ENCODE peak calls at places on chromosomes 12 and 14, in four cellular contexts. W, Z, V and Q are unnamed samples.
A peak's percentile ranks its signal among the peaks of the same experiment; 100 is the strongest.

GRCh38 chr12:50764861-50765324 is 992 bp downstream of the ATF1 start:
- DNase-seq in V (peak; percentile 49), W (no peak), Z (no peak), Q (peak; percentile 49)

GRCh38 chr12:53870122-53870521 is 68.5 kb upstream of the HOXC13 start:
- DNase-seq in V (no peak), W (no peak), Z (no peak), Q (no peak)

GRCh38 chr12:56377310-56377988 is 14.8 kb upstream of the APOF start:
- DNase-seq in Z (no peak), V (peak; percentile 89), W (no peak), Q (no peak)

GRCh38 chr14:31268216-31268615 is 60.6 kb upstream of the HECTD1 start:
- DNase-seq in W (no peak), V (no peak), Z (no peak), Q (no peak)

GRCh38 chr12:70598467-70599194 is 38.6 kb downstream of the PTPRB start:
- DNase-seq in Z (no peak), V (peak; percentile 31), W (no peak), Q (no peak)

GRCh38 chr12:14833952-14834351 is 9.4 kb downstream of the ART4 start:
- DNase-seq in W (no peak), V (no peak), Z (no peak), Q (no peak)

GRCh38 chr14:89616425-89617141 is 199.6 kb upstream of the FOXN3 start:
- DNase-seq in Z (no peak), W (peak; percentile 44), V (no peak), Q (no peak)

GRCh38 chr14:94769413-94770250 is at the start of gene GSC:
- DNase-seq in V (no peak), Z (no peak), W (no peak), Q (peak; percentile 4)

GRCh38 chr12:11497995-11498394 is 102.6 kb upstream of the PRB2 start:
- DNase-seq in V (no peak), W (peak; percentile 37), Z (peak; percentile 46), Q (no peak)

GRCh38 chr14:83071888-83072501 is 1538.3 kb upstream of the SEL1L start:
- DNase-seq in W (no peak), Z (peak; percentile 11), V (no peak), Q (no peak)

GRCh38 chr12:71795901-71796300 is 41.2 kb downstream of the RAB21 start:
- DNase-seq in Z (no peak), V (no peak), W (no peak), Q (no peak)

GRCh38 chr12:132593938-132594358 is 16.4 kb downstream of the LRCOL1 start:
- DNase-seq in W (no peak), Z (no peak), V (peak; percentile 96), Q (peak; percentile 26)

GRCh38 chr14:32421781-32422180 is 92.7 kb downstream of the AKAP6 start:
- DNase-seq in V (no peak), W (no peak), Z (no peak), Q (no peak)

GRCh38 chr14:71621966-71622365 is 310.3 kb upstream of the RGS6 start:
- DNase-seq in W (no peak), Z (no peak), V (no peak), Q (no peak)

GRCh38 chr12:123139926-123140674 is 10.8 kb downstream of the PITPNM2 start:
- DNase-seq in V (peak; percentile 38), W (no peak), Z (no peak), Q (no peak)

GRCh38 chr14:47227051-47227600 is 448.3 kb downstream of the MDGA2 start:
- DNase-seq in W (no peak), V (no peak), Z (no peak), Q (no peak)

GRCh38 chr12:71694099-71694820 is 8.4 kb downstream of the TMEM19 start:
- DNase-seq in V (no peak), Z (peak; percentile 79), W (no peak), Q (no peak)

DNA sequence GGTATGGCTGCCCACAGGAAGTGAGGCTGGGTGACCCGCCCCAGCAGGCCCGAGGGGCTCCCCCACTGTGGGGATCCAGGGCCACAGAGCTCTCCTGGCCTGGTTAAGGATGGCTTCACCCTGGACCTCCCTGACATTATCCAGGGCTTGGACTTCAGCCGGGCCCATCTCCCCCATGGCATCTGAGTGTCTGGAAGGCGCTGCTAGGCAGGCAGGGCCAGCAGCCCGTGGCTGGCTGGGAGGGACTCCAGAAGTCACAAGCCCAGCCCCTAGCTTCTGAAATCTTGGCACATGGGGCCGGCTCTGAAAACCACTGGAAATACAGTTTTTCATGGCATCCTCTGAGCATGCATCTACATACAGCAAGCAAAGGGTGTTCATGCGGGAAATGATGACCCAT is 42.2 kb upstream of the DIO3 start:
- DNase-seq in Z (no peak), V (no peak), W (no peak), Q (no peak)
- TF ChIP-seq SPI1 in Z (no peak), V (no peak), W (no peak), Q (no peak)

GRCh38 chr12:42885677-42886076 is 296.1 kb upstream of the PRICKLE1 start:
- DNase-seq in Z (no peak), V (no peak), W (no peak), Q (no peak)
- TF ChIP-seq SPI1 in Z (no peak), V (no peak), W (no peak), Q (no peak)

DNA sequence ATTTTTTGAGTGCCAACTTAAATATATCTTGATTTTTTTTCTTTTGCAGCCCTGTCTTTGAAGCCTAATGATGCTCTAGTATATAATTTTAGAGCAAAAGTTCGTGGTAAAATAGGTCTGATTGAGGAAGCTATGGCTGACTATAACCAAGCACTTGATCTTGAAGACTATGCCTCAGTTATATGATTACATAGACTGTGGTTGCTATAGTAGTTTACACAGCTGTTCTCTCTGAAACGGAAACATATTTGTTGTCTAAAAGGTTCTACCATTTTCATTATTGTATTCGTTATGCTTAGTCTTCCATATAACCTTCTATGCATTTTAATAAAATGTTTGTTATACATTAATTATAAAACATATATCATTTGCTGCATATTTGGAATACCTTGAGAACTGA is 246.7 kb downstream of the TTC6 start:
- DNase-seq in W (no peak), Z (no peak), V (no peak), Q (no peak)
- TF ChIP-seq SPI1 in W (no peak), Z (no peak), V (no peak), Q (no peak)

GRCh38 chr14:98120831-98121464 is 1151.0 kb downstream of the BCL11B start:
- DNase-seq in W (no peak), Z (no peak), V (no peak), Q (no peak)
- TF ChIP-seq SPI1 in W (no peak), Z (no peak), V (no peak), Q (no peak)

GRCh38 chr12:30180602-30181001 is 396.9 kb upstream of the TMTC1 start:
- DNase-seq in Z (no peak), W (no peak), V (no peak), Q (no peak)
- TF ChIP-seq SPI1 in Z (no peak), W (no peak), V (no peak), Q (no peak)

GRCh38 chr14:105879503-105879866 is 353.1 kb downstream of the TMEM121 start:
- DNase-seq in W (no peak), Z (no peak), V (no peak), Q (no peak)
- TF ChIP-seq SPI1 in W (no peak), Z (no peak), V (no peak), Q (no peak)

GRCh38 chr12:6033546-6033945 is 88.5 kb upstream of the ANO2 start:
- DNase-seq in W (no peak), Z (no peak), V (no peak), Q (no peak)

GRCh38 chr12:6034596-6034995 is 89.5 kb upstream of the ANO2 start:
- DNase-seq in Z (no peak), W (no peak), V (no peak), Q (no peak)

GRCh38 chr12:6038160-6038559 is 86.3 kb downstream of the VWF start:
- DNase-seq in Z (no peak), V (peak; percentile 81), W (peak; percentile 56), Q (peak; percentile 74)

GRCh38 chr12:6037459-6037858 is 87.0 kb downstream of the VWF start:
- DNase-seq in Z (no peak), V (no peak), W (no peak), Q (no peak)

DNA sequence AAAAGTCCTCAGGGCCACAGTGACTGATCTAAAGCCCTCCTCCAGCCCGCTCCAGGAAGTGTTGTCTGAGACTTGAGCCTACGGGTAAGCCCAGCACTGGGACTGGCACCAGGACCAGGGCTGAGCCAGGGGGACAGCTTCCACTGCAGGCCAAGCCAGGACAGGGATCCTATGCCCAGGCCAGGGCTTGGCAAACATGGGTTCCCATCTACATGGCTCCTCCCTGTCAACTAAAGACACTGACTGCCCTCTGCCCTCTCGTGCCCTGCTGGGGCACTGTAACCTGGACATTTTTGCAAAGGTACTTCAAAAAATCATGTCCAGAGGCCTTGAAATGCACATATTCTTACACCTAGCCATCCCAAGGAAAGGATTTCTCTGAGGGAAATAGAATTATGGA is 88.0 kb downstream of the VWF start:
- DNase-seq in Z (no peak), V (no peak), W (no peak), Q (no peak)
- TF ChIP-seq SPI1 in Z (no peak), V (no peak), W (no peak), Q (no peak)

GRCh38 chr12:6494968-6495367 is 1.1 kb downstream of the NCAPD2 start:
- DNase-seq in Z (no peak), V (peak; percentile 11), W (no peak), Q (peak; percentile 49)
- TF ChIP-seq SPI1 in Z (no peak), V (no peak), W (no peak), Q (no peak)

DNA sequence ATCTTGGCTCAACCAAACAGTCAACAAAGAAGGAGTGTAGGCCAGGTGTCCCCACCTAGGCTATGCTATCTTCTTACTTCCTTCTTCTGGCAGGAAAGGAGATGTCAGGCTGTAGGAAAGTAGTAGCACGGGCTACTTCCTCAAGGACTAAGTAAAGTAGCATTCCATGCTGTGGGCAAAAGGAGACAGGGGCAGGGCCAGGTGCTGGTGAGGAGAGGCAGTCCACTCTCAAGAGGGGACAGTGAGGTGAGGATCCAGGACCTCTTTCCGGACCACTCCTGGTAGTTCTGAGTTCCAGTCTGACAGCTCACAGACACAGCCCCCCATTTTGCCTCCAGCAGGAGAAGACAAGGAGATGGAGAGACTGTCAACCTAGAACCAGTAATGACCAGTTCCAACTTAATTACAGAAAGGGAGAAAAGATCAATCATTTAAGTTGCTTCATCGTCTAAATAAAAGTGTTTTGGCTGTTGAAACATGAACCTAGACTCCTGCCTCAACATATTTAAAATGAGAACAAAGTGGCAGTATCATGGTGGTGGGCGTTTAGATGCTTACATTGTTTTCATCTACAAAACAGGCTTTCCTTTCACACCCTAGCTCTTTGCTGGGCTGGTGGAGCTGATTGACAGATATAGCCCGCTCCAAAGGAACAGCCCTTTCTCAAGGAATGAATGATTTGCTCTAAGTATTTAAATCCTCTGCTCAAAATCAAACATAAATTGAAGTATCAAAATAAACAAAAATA is 5.1 kb upstream of the SSTR1 start:
- DNase-seq in Z (no peak), V (no peak), W (no peak), Q (no peak)
- TF ChIP-seq SPI1 in Z (no peak), V (no peak), W (no peak), Q (no peak)